ENCODE peak calls at places on chromosomes 6 and 20, in six cellular contexts. E is aorta, R is psoas muscle, M is heart left ventricle, F is heart right ventricle, V is lower lobe of right lung. N is an unnamed sample.

GRCh38 chr6:53361549-53362031 is 12.8 kb upstream of the ELOVL5 start:
- DNase-seq in E (no peak), R (no peak), M (peak; percentile 35), F (peak; percentile 31), V (peak; percentile 93), N (no peak)

GRCh38 chr20:38242848-38243449 is 17.6 kb downstream of the KIAA1755 start:
- DNase-seq in E (no peak), R (no peak), M (no peak), F (no peak), V (no peak), N (no peak)

GRCh38 chr20:3312940-3313656 is 74.1 kb upstream of the SLC4A11 start:
- DNase-seq in E (no peak), R (no peak), M (no peak), F (no peak), V (no peak), N (no peak)

GRCh38 chr20:55253765-55254164 is 751.6 kb downstream of the CBLN4 start:
- DNase-seq in E (no peak), R (no peak), M (no peak), F (no peak), V (no peak), N (no peak)

GRCh38 chr6:165717732-165718465 is 54.9 kb upstream of the PDE10A start:
- DNase-seq in E (no peak), R (no peak), M (no peak), F (no peak), V (no peak), N (no peak)

GRCh38 chr20:33014336-33015113 is 7.0 kb downstream of the BPIFB2 start:
- DNase-seq in E (no peak), R (no peak), M (no peak), F (no peak), V (no peak), N (no peak)

GRCh38 chr6:167428664-167429063 is 103.8 kb downstream of the TTLL2 start:
- DNase-seq in E (no peak), R (no peak), M (no peak), F (no peak), V (no peak), N (no peak)

GRCh38 chr6:153832543-153832942 is 206.5 kb upstream of the OPRM1 start:
- DNase-seq in E (no peak), R (no peak), M (no peak), F (no peak), V (no peak), N (no peak)

GRCh38 chr20:9301129-9302072 is 213.0 kb upstream of the LAMP5 start:
- DNase-seq in E (no peak), R (no peak), M (no peak), F (no peak), V (no peak), N (no peak)

GRCh38 chr6:91303326-91303725 is 716.5 kb upstream of the MAP3K7 start:
- DNase-seq in E (peak; percentile 63), R (no peak), M (no peak), F (no peak), V (no peak), N (no peak)

GRCh38 chr20:50855498-50856474 is 60.9 kb downstream of the BCAS4 start:
- DNase-seq in E (no peak), R (no peak), M (no peak), F (no peak), V (no peak), N (no peak)

GRCh38 chr6:22147983-22148797 is 148.6 kb downstream of the PRL start:
- DNase-seq in E (no peak), R (no peak), M (peak; percentile 40), F (peak; percentile 16), V (peak; percentile 44), N (peak; percentile 54)

GRCh38 chr6:125667326-125667725 is 82.1 kb upstream of the HEY2 start:
- DNase-seq in E (no peak), R (no peak), M (no peak), F (no peak), V (no peak), N (no peak)

GRCh38 chr6:135030056-135030473 is 24.6 kb downstream of the HBS1L start:
- DNase-seq in E (no peak), R (no peak), M (no peak), F (no peak), V (no peak), N (no peak)

GRCh38 chr6:24148154-24148570 is 22.1 kb downstream of the NRSN1 start:
- DNase-seq in E (no peak), R (no peak), M (no peak), F (no peak), V (no peak), N (no peak)

GRCh38 chr6:11750682-11751081 is 27.9 kb downstream of the ADTRP start:
- DNase-seq in E (no peak), R (no peak), M (no peak), F (no peak), V (no peak), N (no peak)

GRCh38 chr6:131954775-131955107 is 3.6 kb upstream of the CCN2 start:
- DNase-seq in E (peak; percentile 80), R (no peak), M (peak; percentile 34), F (no peak), V (peak; percentile 63), N (no peak)

GRCh38 chr6:148520109-148520841 is 177.6 kb downstream of the SASH1 start:
- DNase-seq in E (no peak), R (no peak), M (no peak), F (no peak), V (no peak), N (no peak)

GRCh38 chr20:52171025-52171424 is 20.6 kb downstream of the ZFP64 start:
- DNase-seq in E (no peak), R (no peak), M (no peak), F (no peak), V (no peak), N (no peak)

GRCh38 chr6:40685771-40686170 is 98.6 kb upstream of the LRFN2 start:
- DNase-seq in E (no peak), R (no peak), M (no peak), F (no peak), V (no peak), N (no peak)

GRCh38 chr20:2135018-2135417 is 33.4 kb downstream of the STK35 start:
- DNase-seq in E (peak; percentile 10), R (no peak), M (no peak), F (no peak), V (no peak), N (no peak)

GRCh38 chr6:2264932-2265331 is 19.5 kb upstream of the GMDS start:
- DNase-seq in E (no peak), R (no peak), M (no peak), F (no peak), V (no peak), N (no peak)

GRCh38 chr20:49938173-49939163 is 2.3 kb downstream of the RNF114 start:
- DNase-seq in E (peak; percentile 81), R (peak; percentile 60), M (peak; percentile 69), F (peak; percentile 51), V (no peak), N (peak; percentile 83)

GRCh38 chr20:63126876-63127699 is 88.8 kb downstream of the YTHDF1 start:
- DNase-seq in E (peak; percentile 26), R (no peak), M (peak; percentile 5), F (peak; percentile 4), V (peak; percentile 24), N (peak; percentile 36)

GRCh38 chr6:12414096-12414675 is 124.0 kb downstream of the EDN1 start:
- DNase-seq in E (no peak), R (no peak), M (no peak), F (no peak), V (no peak), N (no peak)

GRCh38 chr6:90131614-90132423 is 164.8 kb downstream of the BACH2 start:
- DNase-seq in E (peak; percentile 92), R (peak; percentile 52), M (peak; percentile 54), F (peak; percentile 44), V (no peak), N (no peak)

GRCh38 chr20:47532002-47532401 is 30.3 kb downstream of the NCOA3 start:
- DNase-seq in E (no peak), R (no peak), M (no peak), F (no peak), V (no peak), N (no peak)

GRCh38 chr6:69775941-69776340 is 20.9 kb downstream of the LMBRD1 start:
- DNase-seq in E (no peak), R (no peak), M (no peak), F (no peak), V (no peak), N (no peak)
- H3K4me3 ChIP-seq in E (no peak overlapping the region), R (no peak overlapping the region), M (no peak overlapping the region), F (no peak overlapping the region), V (no peak overlapping the region), N (no peak overlapping the region)

GRCh38 chr6:35592178-35592577 is 79.5 kb upstream of the TULP1 start:
- DNase-seq in E (no peak), R (no peak), M (no peak), F (no peak), V (no peak), N (no peak)

GRCh38 chr6:35589201-35589739 is 76.6 kb upstream of the TULP1 start:
- DNase-seq in E (no peak), R (no peak), M (no peak), F (no peak), V (no peak), N (no peak)

GRCh38 chr6:35590622-35591066 is 77.9 kb upstream of the TULP1 start:
- DNase-seq in E (no peak), R (peak; percentile 63), M (peak; percentile 52), F (peak; percentile 37), V (peak; percentile 61), N (peak; percentile 83)

GRCh38 chr6:35587167-35587566 is 74.5 kb upstream of the TULP1 start:
- DNase-seq in E (no peak), R (no peak), M (no peak), F (no peak), V (no peak), N (no peak)

DNA sequence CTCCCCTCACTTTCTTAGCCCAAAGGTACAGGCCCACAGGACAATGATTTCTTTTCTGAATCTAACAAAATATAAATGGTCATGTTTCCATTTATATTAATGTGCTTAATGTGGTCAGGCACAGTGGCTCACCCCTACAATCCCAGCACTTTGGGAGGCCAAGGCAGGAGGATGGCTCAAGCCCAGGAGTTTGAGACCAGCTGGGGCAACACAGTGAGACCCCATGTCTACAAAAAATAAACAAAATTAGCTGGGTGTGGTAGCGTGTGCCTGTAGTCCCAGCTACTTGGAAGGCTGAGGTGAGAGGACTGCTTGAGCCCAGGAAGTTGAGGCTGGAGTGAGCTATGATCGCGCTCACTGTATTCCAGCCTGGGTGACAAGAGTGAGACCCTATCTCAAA is 77.2 kb upstream of the TULP1 start:
- DNase-seq in E (no peak), R (no peak), M (no peak), F (no peak), V (no peak), N (no peak)
- H3K4me1 ChIP-seq in E (peaks cover 25% of the 10 kb centered on the region), R (peaks cover 93% of the 10 kb centered on the region), M (peaks cover 26% of the 10 kb centered on the region), F (peaks cover 47% of the 10 kb centered on the region), V (peaks cover 71% of the 10 kb centered on the region), N (peaks cover 11% of the 10 kb centered on the region)

GRCh38 chr20:57618091-57618765 is 2.0 kb downstream of the ZBP1 start:
- DNase-seq in E (no peak), R (no peak), M (no peak), F (no peak), V (peak; percentile 39), N (peak; percentile 86)
- H3K4me3 ChIP-seq in E (no peak overlapping the region), R (no peak overlapping the region), M (peak overlapping the region; percentile 53), F (no peak overlapping the region), V (peak overlapping the region; percentile 47), N (no peak overlapping the region)

DNA sequence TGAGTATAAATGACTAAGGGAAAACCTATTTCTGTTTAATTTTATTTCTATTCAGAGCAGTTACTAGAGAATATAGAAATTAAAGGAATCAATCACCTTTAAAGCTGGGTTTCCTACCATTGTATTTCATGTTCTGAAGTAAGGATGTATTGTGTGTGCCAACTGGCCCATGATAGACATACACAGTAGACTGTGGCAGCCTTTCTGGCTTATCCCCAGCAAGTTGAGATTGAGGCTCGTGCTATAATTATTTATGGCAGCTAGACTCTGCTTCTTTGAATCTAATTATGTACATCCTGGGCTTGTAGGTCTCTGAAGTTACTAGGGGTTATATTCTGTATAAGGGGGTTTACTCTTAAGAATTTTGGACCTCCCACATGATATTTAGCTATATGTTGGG is 44.4 kb downstream of the ZNF292 start:
- DNase-seq in E (no peak), R (no peak), M (peak; percentile 44), F (no peak), V (no peak), N (no peak)
- H3K4me1 ChIP-seq in E (peaks cover 3% of the 10 kb centered on the region), R (peaks cover 24% of the 10 kb centered on the region), M (peaks cover 21% of the 10 kb centered on the region), F (peaks cover 50% of the 10 kb centered on the region), V (peaks cover 13% of the 10 kb centered on the region), N (peaks cover 6% of the 10 kb centered on the region)